ENCODE peak calls at places on chromosomes 4 and X, in four cellular contexts. A is HL-60, M is left ventricle myocardium inferior, P is heart left ventricle. O is an unnamed sample.

GRCh38 chrX:47156611-47157520 is 11.8 kb downstream of the RBM10 start:
- DNase-seq in A (no peak), M (no peak), P (no peak), O (no peak)

GRCh38 chr4:129446074-129446473 is 350.1 kb downstream of the C4orf33 start:
- DNase-seq in A (no peak), M (no peak), P (no peak), O (no peak)

GRCh38 chr4:110085131-110085530 is 113.3 kb downstream of the ELOVL6 start:
- DNase-seq in A (peak), M (no peak), P (peak), O (no peak)

GRCh38 chrX:19739683-19740082 is 147.7 kb downstream of the SH3KBP1 start:
- DNase-seq in A (peak), M (peak), P (peak), O (peak)

GRCh38 chrX:150211988-150212387 is 151.1 kb upstream of the MAMLD1 start:
- DNase-seq in A (no peak), M (no peak), P (no peak), O (no peak)

GRCh38 chr4:185903205-185903604 is 91.2 kb upstream of the SORBS2 start:
- DNase-seq in A (no peak), M (no peak), P (no peak), O (no peak)

GRCh38 chrX:106899276-106899675 is 3.9 kb downstream of the RIPPLY1 start:
- DNase-seq in A (no peak), M (no peak), P (no peak), O (no peak)

GRCh38 chr4:150126201-150126879 is 48.1 kb downstream of the DCLK2 start:
- DNase-seq in A (no peak), M (no peak), P (peak), O (no peak)

GRCh38 chr4:147349199-147349598 is 131.7 kb upstream of the EDNRA start:
- DNase-seq in A (no peak), M (no peak), P (no peak), O (no peak)

GRCh38 chr4:71466775-71467174 is 128.0 kb downstream of the SLC4A4 start:
- DNase-seq in A (no peak), M (no peak), P (no peak), O (no peak)

GRCh38 chr4:180832086-180832485 is 1411.1 kb upstream of the TENM3 start:
- DNase-seq in A (no peak), M (no peak), P (no peak), O (no peak)
- TF ChIP-seq CTCF in A (no peak), M (no peak), P (no peak), O (peak)

DNA sequence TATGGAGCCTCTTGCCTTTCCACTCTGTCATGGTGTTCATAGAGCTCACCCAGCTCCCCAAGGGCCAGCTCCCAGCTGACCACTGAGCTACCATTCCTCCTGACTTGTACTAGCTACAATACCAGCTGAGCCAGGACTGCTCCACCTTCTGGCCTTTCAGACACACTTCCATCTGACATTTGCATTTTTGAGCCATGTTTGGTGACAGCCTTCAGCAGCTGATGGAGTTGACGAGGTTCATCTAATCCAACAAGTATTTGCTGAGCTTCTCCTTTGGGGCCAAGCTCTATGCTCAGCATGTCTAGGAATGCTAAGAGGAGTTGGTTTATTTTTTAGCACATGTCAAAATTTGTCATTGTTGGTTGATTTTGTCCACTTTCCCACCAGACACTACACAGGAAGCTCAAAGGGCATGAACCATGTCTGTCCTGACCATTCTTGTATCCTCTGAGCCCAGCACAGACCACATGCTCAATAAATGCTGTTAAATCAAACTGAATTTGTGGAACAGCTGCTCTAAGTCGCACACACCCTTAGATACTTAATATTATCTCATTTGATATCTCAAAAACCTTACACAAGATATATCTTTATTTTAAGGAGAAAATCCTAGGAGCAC is 142.6 kb upstream of the PPARGC1A start:
- DNase-seq in A (no peak), M (no peak), P (no peak), O (no peak)
- TF ChIP-seq CTCF in A (no peak), M (peak), P (peak), O (peak)

DNA sequence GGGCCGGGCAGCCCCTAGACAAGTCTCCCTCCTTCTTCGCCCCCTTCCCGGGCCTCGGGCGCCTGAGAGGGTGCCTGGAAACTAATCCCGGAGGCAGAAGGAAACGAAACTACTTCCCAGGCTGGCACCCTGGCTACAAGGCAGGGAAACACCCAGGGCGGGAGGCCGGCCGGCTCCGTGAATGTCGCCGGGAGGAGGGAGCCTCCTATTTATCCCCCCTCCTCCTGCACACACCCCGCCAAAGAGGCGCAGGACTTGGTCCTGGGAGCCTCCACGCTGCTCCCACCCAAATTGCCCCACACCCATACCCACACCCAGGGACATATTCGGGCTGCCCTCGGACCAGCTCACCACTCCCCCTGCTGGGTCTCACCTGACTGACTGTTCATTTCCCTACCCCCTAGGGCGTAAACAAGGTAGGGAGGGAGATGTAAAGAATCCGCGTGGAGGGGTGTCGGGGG is at the start of gene BTC:
- DNase-seq in A (peak), M (no peak), P (peak), O (peak)
- TF ChIP-seq CTCF in A (no peak), M (peak), P (no peak), O (no peak)

GRCh38 chrX:54439967-54440871 is at the start of gene TSR2:
- DNase-seq in A (peak), M (peak), P (peak), O (peak)
- TF ChIP-seq CTCF in A (no peak), M (no peak), P (peak), O (no peak)

DNA sequence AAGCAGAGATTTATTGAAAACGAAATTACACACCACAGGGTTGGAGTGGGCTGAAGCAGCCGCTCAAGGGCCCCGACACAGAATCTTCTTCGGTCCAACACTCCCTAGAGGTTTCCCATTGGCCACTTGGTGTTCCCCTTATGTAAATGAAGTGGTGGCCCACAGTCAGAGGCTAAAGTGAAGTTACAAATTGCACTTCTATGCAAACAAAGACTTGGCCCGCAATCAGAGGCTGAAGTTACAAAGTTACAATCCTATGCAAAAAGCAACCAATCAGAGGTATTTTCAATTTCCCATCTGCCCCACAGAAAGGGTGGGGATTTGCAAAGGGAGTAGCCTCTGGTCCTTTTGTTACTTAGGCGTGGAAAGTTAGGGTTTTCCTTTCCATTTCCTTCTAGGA is 35.7 kb upstream of the SLC25A43 start:
- DNase-seq in A (no peak), M (no peak), P (no peak), O (no peak)
- TF ChIP-seq CTCF in A (no peak), M (no peak), P (no peak), O (no peak)

DNA sequence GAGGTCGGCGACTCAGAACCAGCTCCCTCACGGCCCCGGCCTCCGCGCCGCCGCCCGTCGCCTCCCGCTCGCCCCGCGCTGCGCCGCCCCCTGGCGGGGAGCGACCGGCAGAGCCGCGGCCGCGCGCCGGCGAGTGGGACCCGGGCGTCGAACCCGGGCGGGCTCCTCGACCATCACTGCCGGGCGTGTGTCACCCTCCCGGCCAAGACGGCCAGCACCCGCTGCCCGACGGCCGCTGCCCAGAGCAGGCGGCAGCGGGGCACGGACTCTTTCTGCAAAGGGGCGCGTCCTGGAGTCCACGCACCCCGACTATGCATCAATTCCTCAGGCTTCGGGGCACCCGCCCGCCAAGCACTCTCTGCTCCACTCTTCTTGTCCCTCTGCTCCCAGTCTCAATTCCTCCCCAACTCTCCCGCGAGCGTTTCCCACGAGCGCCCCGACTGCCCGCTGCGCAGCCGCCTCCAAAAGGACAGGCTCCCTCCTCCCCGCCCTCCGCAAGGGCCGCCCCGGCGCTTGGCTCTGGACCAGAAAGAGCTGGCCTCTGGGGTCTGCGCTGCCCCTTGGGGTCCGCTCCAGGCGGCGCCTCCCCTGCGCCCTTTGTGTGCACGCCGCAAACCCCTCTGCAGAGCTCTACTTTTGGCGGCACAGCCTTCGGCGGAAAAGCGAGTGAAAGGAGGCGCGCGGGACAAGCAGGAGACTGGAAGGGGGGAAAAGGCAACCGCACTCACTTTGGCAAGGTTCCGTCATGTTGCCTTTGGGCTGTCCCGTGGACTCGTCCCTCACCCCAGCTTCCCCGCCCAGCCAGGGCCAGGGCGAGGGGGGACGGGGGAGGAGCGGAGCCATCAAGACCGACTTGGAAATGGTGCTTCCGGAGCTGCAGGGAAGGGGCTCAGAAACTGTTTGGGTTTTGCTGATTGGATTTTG is 1.1 kb downstream of the PDE5A start:
- DNase-seq in A (peak), M (peak), P (peak), O (peak)
- TF ChIP-seq CTCF in A (no peak), M (peak), P (peak), O (no peak)

GRCh38 chrX:10259716-10260115 is 102.9 kb downstream of the CLCN4 start:
- DNase-seq in A (no peak), M (no peak), P (no peak), O (no peak)

GRCh38 chrX:10254746-10255145 is 98.0 kb downstream of the CLCN4 start:
- DNase-seq in A (peak), M (no peak), P (no peak), O (no peak)
- TF ChIP-seq CTCF in A (no peak), M (peak), P (no peak), O (no peak)

O was measured in nephron progenitor cell.